ENCODE peak calls at places on chromosomes 16 and 17, in eight cellular contexts. J is prostate gland; E is CD8-positive, alpha-beta T cell; X is tibial artery; U is body of pancreas; L is foreskin fibroblast; T is fibroblast of pulmonary artery; B is suprapubic skin. P is an unnamed sample.

GRCh38 chr17:65628637-65629036 is 67.2 kb upstream of the AXIN2 start:
- DNase-seq in X (no peak), J (no peak), T (no peak), E (no peak), B (no peak), U (no peak), L (no peak), P (no peak)

GRCh38 chr17:35214192-35214591 is 20.0 kb upstream of the SLC35G3 start:
- DNase-seq in T (no peak), J (no peak), U (no peak), L (no peak), X (no peak), E (peak), B (no peak), P (no peak)

GRCh38 chr17:62703776-62704380 is 76.4 kb downstream of the MRC2 start:
- DNase-seq in E (peak), U (peak), B (peak), J (peak), T (peak), X (peak), L (peak), P (no peak)

GRCh38 chr16:53549970-53550406 is 47.0 kb upstream of the AKTIP start:
- DNase-seq in J (peak), X (no peak), E (peak), U (peak), T (peak), L (peak), B (peak), P (peak)

GRCh38 chr17:39617446-39618251 is 9.1 kb upstream of the PPP1R1B start:
- DNase-seq in B (no peak), T (peak), U (peak), J (peak), L (peak), X (no peak), E (peak), P (no peak)

GRCh38 chr17:7915611-7916382 is at the start of gene RNF227:
- DNase-seq in L (peak), X (peak), E (peak), T (peak), U (peak), J (peak), B (peak), P (peak)

GRCh38 chr16:78648517-78648916 is 549.1 kb downstream of the WWOX start:
- DNase-seq in B (no peak), J (no peak), U (peak), X (no peak), T (peak), L (no peak), E (no peak), P (peak)

GRCh38 chr17:72592242-72592966 is 471.6 kb downstream of the SOX9 start:
- DNase-seq in U (peak), X (no peak), L (peak), B (peak), E (peak), T (peak), J (peak), P (peak)

GRCh38 chr16:25012525-25012991 is 2.6 kb downstream of the ARHGAP17 start:
- DNase-seq in B (no peak), L (peak), E (no peak), T (peak), J (no peak), X (no peak), U (no peak), P (peak)

GRCh38 chr17:45291170-45291805 is 25.5 kb downstream of the MAP3K14 start:
- DNase-seq in X (no peak), T (no peak), U (peak), B (no peak), E (no peak), J (no peak), L (no peak), P (no peak)

GRCh38 chr16:72480926-72481325 is 309.0 kb upstream of the PMFBP1 start:
- DNase-seq in J (no peak), E (no peak), U (no peak), B (no peak), T (peak), X (no peak), L (peak), P (no peak)

GRCh38 chr16:86611517-86611840 is 33.1 kb downstream of the FOXL1 start:
- DNase-seq in L (peak), E (no peak), X (peak), J (no peak), U (peak), T (peak), B (no peak), P (peak)

GRCh38 chr17:32807577-32807976 is 69.3 kb downstream of the MYO1D start:
- DNase-seq in E (no peak), U (no peak), T (no peak), B (no peak), J (no peak), X (no peak), L (no peak), P (no peak)

GRCh38 chr17:52071712-52072111 is 86.8 kb downstream of the CA10 start:
- DNase-seq in X (no peak), E (no peak), U (no peak), T (no peak), B (no peak), J (no peak), L (no peak), P (no peak)

GRCh38 chr16:85675528-85675927 is 13.2 kb downstream of the GINS2 start:
- DNase-seq in J (no peak), T (peak), X (no peak), U (no peak), L (peak), B (no peak), E (no peak), P (peak)

GRCh38 chr16:85192736-85193493 is 80.6 kb upstream of the CIBAR2 start:
- DNase-seq in E (no peak), J (no peak), U (no peak), X (no peak), T (no peak), B (no peak), L (peak), P (no peak)

GRCh38 chr17:79987187-79987889 is 48.3 kb downstream of the TBC1D16 start:
- DNase-seq in T (no peak), B (no peak), U (no peak), L (peak), X (no peak), E (no peak), J (no peak), P (no peak)

GRCh38 chr16:10989494-10989893 is 45.1 kb downstream of the CLEC16A start:
- DNase-seq in L (no peak), E (no peak), U (no peak), X (no peak), J (no peak), T (no peak), B (no peak), P (no peak)

GRCh38 chr16:4936991-4937781 is at the start of gene PPL:
- DNase-seq in B (no peak), E (no peak), U (peak), X (peak), J (peak), L (peak), T (no peak), P (no peak)

GRCh38 chr16:11497851-11498289 is 88.8 kb downstream of the LITAF start:
- DNase-seq in J (no peak), U (no peak), X (peak), B (no peak), L (peak), T (peak), E (no peak), P (peak)

GRCh38 chr17:65102788-65103187 is 34.4 kb upstream of the RGS9 start:
- DNase-seq in E (no peak), B (no peak), T (no peak), L (no peak), J (no peak), X (no peak), U (no peak), P (peak)

GRCh38 chr16:7713244-7713643 is 380.6 kb downstream of the RBFOX1 start:
- DNase-seq in L (no peak), J (no peak), B (no peak), E (no peak), T (no peak), U (no peak), X (no peak), P (no peak)

GRCh38 chr16:51710186-51710585 is 559.1 kb upstream of the SALL1 start:
- DNase-seq in U (no peak), X (no peak), J (no peak), L (no peak), B (no peak), T (no peak), E (no peak), P (no peak)

GRCh38 chr16:21203155-21203797 is 8.1 kb downstream of the ZP2 start:
- DNase-seq in X (no peak), B (no peak), L (no peak), E (no peak), T (no peak), J (no peak), U (no peak), P (no peak)

GRCh38 chr17:35291802-35292201 is 48.9 kb downstream of the SLFN5 start:
- DNase-seq in E (no peak), X (no peak), L (peak), J (no peak), U (no peak), B (no peak), T (peak), P (peak)

GRCh38 chr16:71867934-71868333 is 16.0 kb downstream of the ZNF821 start:
- DNase-seq in U (no peak), X (no peak), T (no peak), E (no peak), B (no peak), L (no peak), J (no peak), P (no peak)

GRCh38 chr17:28897769-28898259 is 281 bp upstream of the FLOT2 start:
- DNase-seq in X (no peak), B (peak), E (peak), J (no peak), L (no peak), T (no peak), U (peak), P (no peak)

GRCh38 chr16:84423416-84423837 is 55.1 kb downstream of the ATP2C2 start:
- DNase-seq in L (peak), E (no peak), T (peak), B (no peak), U (no peak), X (no peak), J (no peak), P (peak)

GRCh38 chr16:88700636-88701482 is 5.3 kb downstream of the RNF166 start:
- DNase-seq in X (peak), J (peak), U (peak), B (peak), E (peak), T (peak), L (peak), P (peak)

GRCh38 chr17:34823023-34823422 is 138.2 kb downstream of the CCT6B start:
- DNase-seq in U (no peak), L (no peak), B (no peak), X (no peak), E (no peak), J (no peak), T (no peak), P (no peak)

GRCh38 chr17:80263253-80264047 is 2.8 kb downstream of the RNF213 start:
- DNase-seq in T (peak), B (peak), J (peak), X (peak), U (peak), L (peak), E (peak), P (peak)

GRCh38 chr17:12789976-12790805 is 893 bp downstream of the ARHGAP44 start:
- DNase-seq in E (no peak), T (no peak), U (peak), B (peak), J (peak), X (no peak), L (peak), P (no peak)

DNA sequence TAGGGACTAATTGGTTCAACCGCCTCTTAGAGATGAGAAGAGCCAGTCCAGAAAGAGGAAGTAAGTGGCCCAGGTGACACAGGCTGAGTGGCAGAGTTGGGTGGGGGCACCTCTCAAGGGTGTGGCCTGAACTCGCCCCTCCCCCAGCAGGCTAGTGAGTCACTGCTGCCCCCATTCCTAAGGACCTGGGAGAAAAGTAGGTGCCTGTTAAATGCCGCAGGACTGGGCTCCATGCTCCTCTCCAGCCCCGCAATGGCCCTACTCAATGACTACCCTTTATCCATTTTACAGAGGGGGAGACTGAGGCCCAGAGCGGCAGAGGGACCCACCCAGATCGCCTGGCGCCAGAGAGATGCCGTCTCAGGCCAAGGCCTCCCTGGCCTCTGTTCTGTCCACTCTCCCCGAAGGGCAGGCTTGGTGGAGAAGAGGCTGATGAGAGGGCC is 8.1 kb downstream of the TMEM235 start:
- DNase-seq in J (no peak), B (no peak), L (no peak), E (no peak), T (no peak), U (no peak), X (no peak), P (no peak)
- H3K4me3 ChIP-seq in J (no peak), B (no peak), L (no peak), E (no peak), T (no peak), U (no peak), X (no peak), P (no peak)

GRCh38 chr17:57986841-57987581 is 1.0 kb downstream of the VEZF1 start:
- DNase-seq in E (peak), U (peak), L (peak), X (peak), T (peak), B (no peak), J (peak), P (peak)

GRCh38 chr17:57990037-57990436 is 2.0 kb upstream of the VEZF1 start:
- DNase-seq in L (no peak), E (no peak), U (no peak), X (no peak), J (no peak), B (no peak), T (no peak), P (no peak)

GRCh38 chr17:57988301-57989010 is 402 bp upstream of the VEZF1 start:
- DNase-seq in E (peak), U (peak), L (peak), T (peak), X (peak), J (peak), B (peak), P (peak)

GRCh38 chr17:57987582-57988300 is at the start of gene VEZF1:
- DNase-seq in T (peak), U (peak), E (peak), L (peak), J (peak), X (peak), B (peak), P (peak)

DNA sequence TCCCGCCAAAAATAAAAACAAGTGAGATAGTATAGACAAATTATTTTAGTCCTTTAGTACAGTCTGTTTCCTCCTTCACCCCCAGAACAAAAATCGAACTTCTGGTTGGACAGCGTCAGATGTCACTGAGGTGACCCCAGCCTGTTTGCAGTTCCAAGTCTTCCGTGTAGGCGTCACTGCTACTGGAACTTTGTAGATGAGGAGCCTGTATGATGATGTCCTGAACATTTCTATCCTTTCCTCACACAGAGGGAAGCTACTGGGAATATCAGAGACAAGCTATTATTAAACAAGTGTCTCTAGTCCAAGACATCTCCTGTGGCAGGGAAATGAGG is 924 bp upstream of the VEZF1 start:
- DNase-seq in T (peak), B (no peak), E (no peak), U (peak), L (peak), J (no peak), X (peak), P (peak)
- TF ChIP-seq CTCF in T (no peak), B (no peak), E (no peak), U (no peak), L (no peak), J (no peak), X (no peak), P (no peak)

GRCh38 chr16:57639172-57639571 is 10.7 kb downstream of the ADGRG1 start:
- DNase-seq in U (peak), L (peak), T (no peak), E (no peak), X (no peak), B (no peak), J (peak), P (no peak)
- H3K4me3 ChIP-seq in U (no peak), L (no peak), T (no peak), E (no peak), X (no peak), B (no peak), J (no peak), P (no peak)

GRCh38 chr16:3095869-3096268 is 3.2 kb downstream of the ZSCAN10 start:
- DNase-seq in U (peak), E (peak), T (no peak), X (no peak), B (no peak), J (no peak), L (no peak), P (no peak)
- TF ChIP-seq CTCF in U (peak), E (peak), T (peak), X (no peak), B (no peak), J (no peak), L (peak), P (peak)

GRCh38 chr17:16199093-16199492 is 16.2 kb downstream of the NCOR1 start:
- DNase-seq in T (peak), L (no peak), U (no peak), J (no peak), E (no peak), X (no peak), B (no peak), P (no peak)
- H3K4me3 ChIP-seq in T (no peak), L (no peak), U (no peak), J (no peak), E (no peak), X (no peak), B (no peak), P (no peak)

GRCh38 chr17:6756425-6757012 is 673 bp downstream of the XAF1 start:
- DNase-seq in J (no peak), T (no peak), X (no peak), E (no peak), U (no peak), B (no peak), L (peak), P (no peak)

GRCh38 chr17:6753565-6753964 is 2.3 kb upstream of the XAF1 start:
- DNase-seq in L (peak), T (peak), B (no peak), E (no peak), J (no peak), X (no peak), U (no peak), P (no peak)

GRCh38 chr17:6755281-6755680 is 565 bp upstream of the XAF1 start:
- DNase-seq in L (peak), J (no peak), U (peak), X (peak), T (peak), B (peak), E (no peak), P (no peak)

GRCh38 chr17:6757747-6758146 is 1.9 kb downstream of the XAF1 start:
- DNase-seq in E (no peak), U (no peak), B (no peak), L (no peak), J (no peak), T (no peak), X (no peak), P (no peak)

DNA sequence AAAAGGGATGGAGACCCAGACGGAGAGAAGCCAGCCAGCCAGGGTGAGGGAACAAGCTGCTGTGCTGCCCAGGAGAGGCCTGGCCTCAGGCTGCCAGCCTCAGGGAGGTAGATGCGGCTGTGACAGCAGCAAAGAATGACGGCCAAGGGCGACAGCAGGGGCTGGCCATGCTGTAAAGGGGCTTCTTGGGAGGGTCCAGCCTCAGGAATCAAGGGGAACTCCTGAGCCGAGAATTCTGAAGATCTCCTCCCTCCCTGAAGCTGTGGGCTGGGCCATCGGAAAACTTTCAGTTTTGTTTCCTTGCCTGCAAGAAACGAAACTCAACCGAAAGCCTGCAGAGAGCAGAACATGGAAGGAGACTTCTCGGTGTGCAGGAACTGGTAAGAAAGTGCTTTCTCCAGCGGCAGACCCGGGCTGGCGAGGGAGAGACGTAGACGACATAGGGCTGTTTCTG is at the start of gene XAF1:
- DNase-seq in B (no peak), L (peak), X (no peak), E (peak), J (peak), T (peak), U (peak), P (no peak)
- TF ChIP-seq CTCF in B (no peak), L (no peak), X (no peak), E (no peak), J (no peak), T (no peak), U (no peak), P (no peak)

DNA sequence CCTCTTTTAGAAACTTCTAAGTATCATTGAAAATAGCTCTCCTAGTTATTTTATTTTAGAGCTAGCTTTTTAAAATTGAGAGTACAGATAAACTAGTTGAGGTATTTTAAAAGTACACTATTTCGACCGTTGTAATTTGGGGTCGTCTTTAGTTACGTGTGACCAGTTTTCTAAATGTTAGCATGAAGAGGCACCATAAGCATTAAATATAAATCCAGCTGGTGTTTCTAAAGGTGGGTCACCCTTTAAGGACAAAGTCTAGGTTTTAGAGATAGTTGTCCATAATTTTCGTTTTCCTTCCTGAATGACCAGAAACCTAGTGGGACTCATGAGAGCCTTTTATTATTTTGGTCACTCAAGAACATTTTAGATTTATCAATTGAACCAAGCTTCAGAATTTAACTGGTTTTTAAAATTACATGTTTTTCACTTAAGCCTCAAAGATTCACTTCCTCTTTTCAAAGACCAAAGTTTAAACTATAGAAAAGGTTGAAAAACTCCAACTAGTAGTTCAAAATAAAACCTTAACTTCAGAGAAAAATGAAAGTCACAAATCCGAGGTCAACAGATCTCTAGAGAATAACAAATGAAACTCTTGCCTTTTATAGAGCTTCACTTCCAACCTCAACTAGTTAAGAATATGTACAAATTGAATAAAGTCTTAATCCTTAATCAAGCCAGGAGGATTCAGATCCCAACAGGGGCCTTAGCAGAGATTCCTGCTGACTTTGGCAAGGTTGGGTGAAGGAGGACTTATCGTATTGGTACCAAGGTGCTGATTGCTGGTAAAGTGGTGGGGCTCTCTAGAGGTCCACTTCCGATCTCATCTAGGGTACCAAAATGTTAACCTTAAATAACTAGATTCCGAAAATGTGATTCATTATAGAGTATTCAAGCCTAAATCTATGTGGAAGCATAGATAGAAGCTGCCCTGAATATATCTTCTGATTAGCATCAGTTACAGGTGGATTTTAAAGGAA is 32.5 kb downstream of the PHKB start:
- DNase-seq in U (no peak), B (no peak), J (no peak), X (no peak), E (no peak), L (no peak), T (no peak), P (no peak)
- H3K4me3 ChIP-seq in U (no peak), B (peak), J (no peak), X (peak), E (peak), L (no peak), T (no peak), P (no peak)

P was measured in brain microvascular endothelial cell.